ENCODE peak calls at places on chromosomes 2 and 18, in six cellular contexts. Y is fibroblast of mammary gland, A is astrocyte of the spinal cord, R is GM12865, V is heart right ventricle, U is neural progenitor cell. B is an unnamed sample.

GRCh38 chr2:55618025-55618648 is 715 bp upstream of the PPP4R3B start:
- DNase-seq in U (peak), A (peak), R (peak), Y (peak), V (peak), B (peak)

GRCh38 chr2:79393806-79394484 is 118.9 kb upstream of the CTNNA2 start:
- DNase-seq in V (peak), R (no peak), A (peak), Y (peak), U (peak), B (no peak)

GRCh38 chr18:70044626-70045025 is 97.0 kb upstream of the CD226 start:
- DNase-seq in Y (peak), R (no peak), V (no peak), U (no peak), A (peak), B (peak)

GRCh38 chr2:191757256-191757655 is 79.3 kb downstream of the NABP1 start:
- DNase-seq in U (no peak), A (no peak), R (no peak), V (no peak), Y (peak), B (no peak)

GRCh38 chr2:227862741-227863588 is 8.5 kb upstream of the DAW1 start:
- DNase-seq in A (peak), V (no peak), R (no peak), U (no peak), Y (peak), B (peak)

GRCh38 chr2:128368437-128369125 is 49.9 kb upstream of the HS6ST1 start:
- DNase-seq in R (no peak), Y (no peak), V (no peak), A (no peak), U (no peak), B (peak)

GRCh38 chr2:70785137-70785911 is 5.1 kb downstream of the FIGLA start:
- DNase-seq in A (no peak), R (peak), U (peak), V (no peak), Y (peak), B (peak)

GRCh38 chr18:76371804-76372203 is 123.2 kb downstream of the ZNF516 start:
- DNase-seq in A (no peak), V (no peak), R (no peak), Y (no peak), U (no peak), B (no peak)

GRCh38 chr2:109644571-109645275 is 30.6 kb downstream of the SOWAHC start:
- DNase-seq in V (no peak), U (peak), Y (no peak), R (no peak), A (no peak), B (peak)

GRCh38 chr2:219569635-219570034 is 1.7 kb downstream of the OBSL1 start:
- DNase-seq in U (no peak), Y (no peak), R (no peak), V (no peak), A (no peak), B (no peak)

GRCh38 chr18:75230210-75231052 is 19.8 kb downstream of the TSHZ1 start:
- DNase-seq in R (no peak), U (no peak), Y (no peak), V (no peak), A (peak), B (no peak)

GRCh38 chr2:138565251-138565598 is 63.7 kb downstream of the SPOPL start:
- DNase-seq in R (no peak), U (no peak), A (no peak), Y (no peak), V (no peak), B (no peak)

GRCh38 chr2:77521482-77521881 is 694 bp downstream of the LRRTM4 start:
- DNase-seq in Y (no peak), V (no peak), R (no peak), A (no peak), U (peak), B (no peak)

GRCh38 chr2:157786663-157787363 is 89.3 kb downstream of the ACVR1 start:
- DNase-seq in U (no peak), Y (peak), R (no peak), A (no peak), V (no peak), B (peak)

GRCh38 chr18:77114564-77115391 is 17.8 kb downstream of the MBP start:
- DNase-seq in V (peak), U (no peak), R (no peak), Y (peak), A (peak), B (peak)

GRCh38 chr2:231563378-231563961 is 29.2 kb upstream of the TEX44 start:
- DNase-seq in V (peak), U (peak), Y (peak), A (peak), R (peak), B (peak)

GRCh38 chr2:202831241-202831997 is 40.1 kb downstream of the ICA1L start:
- DNase-seq in U (peak), A (peak), V (no peak), Y (peak), R (peak), B (peak)

GRCh38 chr2:46645681-46646162 is 166.4 kb downstream of the TMEM247 start:
- DNase-seq in R (no peak), U (no peak), V (peak), Y (peak), A (peak), B (peak)

GRCh38 chr2:149038442-149039212 is at the start of gene LYPD6B:
- DNase-seq in U (peak), Y (no peak), A (no peak), V (no peak), R (peak), B (peak)

GRCh38 chr2:106053581-106053980 is 140.5 kb downstream of the UXS1 start:
- DNase-seq in U (no peak), A (no peak), V (no peak), Y (no peak), R (no peak), B (no peak)

GRCh38 chr18:56741685-56742084 is 90.5 kb downstream of the WDR7 start:
- DNase-seq in A (no peak), U (no peak), V (no peak), R (no peak), Y (no peak), B (no peak)

GRCh38 chr2:231904161-231904611 is 22.0 kb downstream of the NPPC start:
- DNase-seq in A (no peak), V (no peak), Y (no peak), R (no peak), U (no peak), B (no peak)

GRCh38 chr2:109238580-109238979 is 109.6 kb downstream of the SH3RF3 start:
- DNase-seq in U (no peak), R (peak), V (no peak), Y (peak), A (peak), B (peak)

GRCh38 chr18:37277753-37278152 is 287.8 kb downstream of the CELF4 start:
- DNase-seq in V (no peak), A (no peak), Y (no peak), U (no peak), R (no peak), B (no peak)

GRCh38 chr18:56314396-56314795 is 324.0 kb downstream of the TXNL1 start:
- DNase-seq in V (no peak), U (no peak), A (no peak), Y (peak), R (no peak), B (peak)

GRCh38 chr2:196295005-196295404 is 123.6 kb upstream of the STK17B start:
- DNase-seq in V (no peak), Y (no peak), U (no peak), R (peak), A (no peak), B (no peak)

GRCh38 chr2:147232225-147232669 is 612.6 kb upstream of the ACVR2A start:
- DNase-seq in R (peak), A (no peak), U (no peak), V (no peak), Y (no peak), B (peak)

GRCh38 chr2:10125842-10126596 is 3.5 kb downstream of the RRM2 start:
- DNase-seq in Y (no peak), V (no peak), A (no peak), R (no peak), U (no peak), B (no peak)

GRCh38 chr2:10126627-10127026 is 4.1 kb downstream of the RRM2 start:
- DNase-seq in A (no peak), V (no peak), R (no peak), U (no peak), Y (no peak), B (no peak)

GRCh38 chr2:10123281-10123680 is 742 bp downstream of the RRM2 start:
- DNase-seq in A (no peak), Y (no peak), U (peak), V (no peak), R (no peak), B (no peak)

GRCh38 chr2:10122500-10123280 is at the start of gene RRM2:
- DNase-seq in R (peak), V (peak), Y (peak), U (peak), A (peak), B (peak)

DNA sequence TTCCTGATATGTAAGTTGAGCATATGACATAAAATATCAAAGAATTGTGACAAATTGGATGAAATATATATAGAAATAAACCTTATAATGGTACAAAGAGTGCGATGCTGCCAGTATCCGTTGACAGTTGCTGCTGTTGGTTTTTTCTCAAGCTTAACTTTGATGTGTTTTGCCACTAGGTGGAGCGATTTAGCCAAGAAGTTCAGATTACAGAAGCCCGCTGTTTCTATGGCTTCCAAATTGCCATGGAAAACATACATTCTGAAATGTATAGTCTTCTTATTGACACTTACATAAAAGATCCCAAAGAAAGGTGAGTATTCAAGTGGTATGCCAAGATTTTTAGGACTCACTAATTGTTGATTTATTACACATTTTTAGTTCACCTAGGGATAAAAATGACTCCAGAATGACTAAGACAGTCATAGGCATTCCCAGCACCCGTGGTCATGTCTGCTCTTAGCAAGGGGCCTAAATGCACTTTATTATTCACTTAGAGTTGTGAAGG is 2.1 kb downstream of the RRM2 start:
- DNase-seq in V (peak), R (peak), Y (peak), A (peak), U (peak), B (peak)
- H3K4me3 ChIP-seq in V (no peak), R (peak), Y (peak), A (no peak), U (peak), B (peak)

DNA sequence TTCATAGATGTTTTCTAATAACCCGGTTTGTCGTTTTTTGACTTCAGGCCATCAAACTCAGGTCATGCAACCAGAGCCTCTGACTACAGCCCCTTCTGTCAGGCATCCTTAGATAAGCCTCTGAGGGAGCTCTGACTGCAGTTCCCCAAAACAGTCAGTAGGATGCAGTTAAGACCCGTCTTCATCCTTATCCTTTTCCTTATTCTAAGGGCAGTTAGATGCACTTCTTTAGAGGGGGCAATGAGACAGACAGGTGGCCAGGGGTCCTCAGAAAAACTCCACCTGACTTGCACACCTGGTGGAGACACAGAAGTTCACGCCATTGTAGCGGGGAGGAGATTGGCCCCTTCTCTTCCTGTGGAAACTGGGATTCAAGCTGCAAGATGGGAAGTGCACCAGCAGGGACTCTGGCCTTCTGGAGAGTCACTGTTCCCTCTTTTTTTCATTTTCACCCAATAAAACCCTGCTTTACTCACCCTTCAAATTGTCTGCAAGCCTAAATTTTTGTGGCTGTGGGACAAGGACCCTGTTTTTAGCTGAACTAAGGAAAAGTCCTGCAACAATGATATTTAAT is 104.8 kb upstream of the TFPI start:
- DNase-seq in R (peak), V (no peak), A (peak), U (peak), Y (peak), B (peak)
- TF ChIP-seq CTCF in R (peak), V (no peak), A (peak), U (peak), Y (peak), B (peak)

DNA sequence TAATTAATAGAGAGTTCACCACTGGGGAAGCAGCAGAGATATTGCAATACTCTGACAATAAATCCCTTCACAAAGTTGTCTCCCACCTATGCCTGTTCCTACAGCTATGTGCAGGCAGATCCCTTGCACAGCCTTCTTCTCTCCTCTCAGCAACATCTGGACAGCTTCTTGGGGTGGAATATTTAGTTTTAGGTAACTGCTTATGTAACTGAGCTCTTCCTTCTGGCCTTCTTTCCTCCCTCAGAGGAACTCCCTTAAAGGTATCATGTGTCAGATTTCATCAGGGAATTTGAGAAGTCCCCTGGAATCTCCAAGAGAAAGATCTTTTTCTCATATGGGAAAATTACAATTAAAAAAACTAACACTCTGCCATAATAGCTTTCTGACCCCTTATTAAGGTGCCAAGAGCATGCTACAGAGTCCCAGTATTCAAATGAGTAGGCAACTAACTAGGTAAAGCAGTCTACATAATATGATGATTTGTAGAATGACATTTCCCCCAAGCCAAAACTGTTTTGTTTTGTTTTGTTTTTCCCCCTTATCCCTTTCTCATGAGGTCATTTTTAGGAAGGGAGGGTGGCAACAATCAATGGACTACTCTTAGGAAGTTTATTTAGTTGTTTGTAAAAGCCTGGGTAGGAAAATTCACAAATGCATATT is 2.4 kb downstream of the TMEM200C start:
- DNase-seq in U (no peak), Y (no peak), V (no peak), A (no peak), R (no peak), B (no peak)
- H3K4me3 ChIP-seq in U (peak), Y (no peak), V (no peak), A (no peak), R (no peak), B (no peak)

DNA sequence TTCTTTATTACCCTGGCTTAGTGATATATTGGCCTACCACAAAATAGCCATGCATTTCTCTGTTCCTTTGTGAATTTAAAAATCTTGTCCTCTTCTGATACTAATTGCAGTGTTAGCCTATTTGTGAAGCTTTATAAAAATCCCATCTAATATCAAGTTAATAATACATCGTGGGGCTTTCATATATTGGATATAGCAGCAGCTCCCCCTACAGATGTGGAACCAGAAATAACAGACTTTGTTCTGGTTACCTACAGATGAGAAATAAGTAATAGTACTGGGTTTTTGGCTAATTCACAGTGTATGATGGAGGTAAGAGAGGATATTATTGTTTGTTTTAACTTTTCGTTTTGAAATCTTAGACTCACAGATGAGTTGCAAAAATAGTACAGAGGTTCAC is 1661.7 kb upstream of the PIK3C3 start:
- DNase-seq in A (no peak), R (no peak), Y (peak), V (no peak), U (peak), B (peak)
- TF ChIP-seq CTCF in A (peak), R (no peak), Y (peak), V (no peak), U (peak), B (peak)

DNA sequence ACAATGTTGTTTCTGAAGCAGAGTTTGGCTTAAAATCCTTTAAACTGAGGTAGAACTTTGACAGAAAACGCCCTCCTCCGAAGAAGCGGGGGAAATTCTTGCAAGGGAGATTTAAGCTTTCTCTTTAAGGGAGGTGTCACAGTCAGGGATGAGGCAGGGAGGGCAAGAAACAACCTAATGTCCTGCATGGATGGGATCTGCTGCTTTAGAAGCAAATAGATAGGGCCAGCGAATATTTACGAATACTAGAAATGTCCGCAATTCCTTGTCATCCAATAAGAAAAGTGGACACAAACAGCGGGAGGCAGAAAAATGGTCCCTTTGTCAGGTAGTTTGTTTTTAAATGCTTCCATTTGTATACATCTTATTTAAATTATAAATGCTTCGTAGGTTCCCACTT is 12.0 kb downstream of the MEIS1 start:
- DNase-seq in Y (peak), V (no peak), R (no peak), A (peak), U (no peak), B (no peak)
- H3K4me3 ChIP-seq in Y (peak), V (peak), R (no peak), A (peak), U (peak), B (peak)

GRCh38 chr2:71788601-71789240 is 335.4 kb downstream of the DYSF start:
- DNase-seq in A (no peak), Y (no peak), U (no peak), R (no peak), V (no peak), B (no peak)

GRCh38 chr2:71791051-71791450 is 337.7 kb downstream of the DYSF start:
- DNase-seq in U (no peak), V (no peak), Y (no peak), A (no peak), R (no peak), B (no peak)

GRCh38 chr2:71788186-71788525 is 334.8 kb downstream of the DYSF start:
- DNase-seq in Y (no peak), V (no peak), R (no peak), U (no peak), A (no peak), B (no peak)

GRCh38 chr2:71790261-71791038 is 337.1 kb downstream of the DYSF start:
- DNase-seq in R (no peak), V (no peak), U (no peak), Y (no peak), A (no peak), B (no peak)

DNA sequence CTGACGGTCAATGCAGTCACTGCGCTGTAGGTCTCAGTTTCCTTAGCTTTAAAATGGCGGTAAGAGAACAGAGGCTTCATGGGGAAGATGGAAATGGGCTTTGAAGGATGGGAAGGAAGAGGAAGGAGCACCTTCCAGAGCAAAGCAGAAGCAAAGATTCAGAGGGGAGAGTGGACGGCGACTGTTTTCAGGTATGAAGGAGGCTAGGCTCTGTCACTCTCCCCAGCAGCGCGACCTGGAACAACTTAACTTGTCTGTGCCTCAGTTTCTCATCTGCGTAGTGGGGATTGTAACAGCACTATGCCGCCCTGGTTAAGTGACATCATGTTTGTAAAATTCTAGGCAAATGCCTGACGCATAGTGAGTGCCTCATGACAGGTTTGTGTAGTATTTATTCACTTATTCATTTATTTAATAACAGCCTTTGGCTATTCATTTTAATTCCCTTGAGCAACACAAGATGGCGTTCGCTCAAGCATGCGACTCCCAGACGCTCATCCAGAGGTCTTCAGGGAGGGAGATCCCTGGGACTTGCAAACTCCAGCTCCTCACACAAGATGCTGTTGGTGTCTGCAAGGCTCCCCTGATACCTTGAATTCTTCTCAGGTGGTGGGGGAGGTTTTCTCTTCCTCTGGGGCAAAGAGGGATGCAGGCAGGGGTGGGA is 336.3 kb downstream of the DYSF start:
- DNase-seq in R (no peak), U (no peak), Y (peak), A (no peak), V (no peak), B (no peak)
- TF ChIP-seq CTCF in R (no peak), U (no peak), Y (peak), A (no peak), V (no peak), B (no peak)

DNA sequence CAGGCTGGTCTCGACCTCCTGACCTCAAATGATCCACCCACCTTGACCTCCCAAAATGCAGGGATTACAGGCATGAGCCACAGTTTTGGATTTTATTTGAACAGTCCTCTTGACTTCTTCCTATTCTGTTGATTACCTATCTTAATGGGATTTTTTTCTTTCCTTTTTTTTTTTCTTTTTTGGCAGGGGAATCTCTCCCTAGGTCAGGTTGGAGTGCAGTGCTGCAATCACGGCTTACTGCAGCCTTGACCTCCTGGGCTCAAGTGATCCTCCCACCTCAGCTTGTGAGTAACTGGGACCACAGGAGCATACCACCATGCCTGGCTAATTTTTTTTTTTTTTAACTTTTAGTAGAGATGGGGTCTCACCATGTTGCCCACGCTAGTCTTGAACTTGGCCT is 2.8 kb downstream of the MTHFD2 start:
- DNase-seq in U (no peak), V (no peak), R (no peak), Y (no peak), A (no peak), B (no peak)
- H3K4me3 ChIP-seq in U (no peak), V (no peak), R (peak), Y (no peak), A (no peak), B (no peak)

GRCh38 chr2:71801969-71802368 is 345.7 kb downstream of the CYP26B1 start:
- DNase-seq in Y (peak), A (peak), U (peak), R (peak), V (peak), B (peak)
- TF ChIP-seq CTCF in Y (peak), A (peak), U (peak), R (peak), V (peak), B (peak)

GRCh38 chr2:38037325-38037724 is 38.6 kb downstream of the CYP1B1 start:
- DNase-seq in A (no peak), R (no peak), U (no peak), V (no peak), Y (peak), B (peak)
- H3K4me3 ChIP-seq in A (no peak), R (peak), U (no peak), V (peak), Y (no peak), B (no peak)